ENCODE peak calls at places on chromosomes 3 and 15, in nine cellular contexts. F is stimulated activated naive CD8-positive, alpha-beta T cell treated with anti-CD3 and anti-CD28 coated beads, Interleukin-15, amount 100 ng/mL, for 72 hours; U is AG08395; L is NCI-H1105; G is endothelial cell; R is HFF-Myc; W is IMR-90; A is fibroblast of pulmonary artery; N is kidney. H is an unnamed sample.

GRCh38 chr3:153138267-153139210 is 23.5 kb upstream of the RAP2B start:
- DNase-seq in F (peak; percentile 85), U (peak; percentile 82), L (no peak), G (no peak), R (peak; percentile 84), W (peak; percentile 96), A (peak; percentile 95), N (peak; percentile 87), H (peak; percentile 59)

GRCh38 chr3:68919000-68919399 is 13.3 kb downstream of the TAFA4 start:
- DNase-seq in F (no peak), U (peak; percentile 10), L (no peak), G (peak; percentile 42), R (no peak), W (peak; percentile 7), A (peak; percentile 52), N (no peak), H (no peak)

GRCh38 chr3:186790261-186790981 is 7.0 kb downstream of the EIF4A2 start:
- DNase-seq in F (no peak), U (peak; percentile 40), L (no peak), G (no peak), R (peak; percentile 74), W (peak; percentile 61), A (peak; percentile 51), N (no peak), H (no peak)

GRCh38 chr3:88617283-88617682 is 467.5 kb downstream of the C3orf38 start:
- DNase-seq in F (no peak), U (no peak), L (no peak), G (no peak), R (no peak), W (no peak), A (no peak), N (no peak), H (no peak)

GRCh38 chr3:167813169-167814123 is 77.9 kb downstream of the SERPINI1 start:
- DNase-seq in F (no peak), U (no peak), L (no peak), G (no peak), R (no peak), W (no peak), A (no peak), N (no peak), H (no peak)

GRCh38 chr3:32460031-32460749 is 42.5 kb downstream of the CMTM6 start:
- DNase-seq in F (peak; percentile 87), U (no peak), L (peak; percentile 64), G (peak; percentile 55), R (no peak), W (no peak), A (no peak), N (no peak), H (no peak)

GRCh38 chr15:68599560-68600071 is 20.8 kb downstream of the CORO2B start:
- DNase-seq in F (no peak), U (peak; percentile 83), L (peak; percentile 60), G (peak; percentile 58), R (peak; percentile 65), W (peak; percentile 75), A (peak; percentile 63), N (peak; percentile 78), H (peak; percentile 67)

GRCh38 chr3:154954750-154955149 is 125.4 kb upstream of the MME start:
- DNase-seq in F (no peak), U (peak; percentile 57), L (no peak), G (no peak), R (peak; percentile 56), W (peak; percentile 76), A (peak; percentile 87), N (no peak), H (no peak)